ENCODE peak calls at places on chromosome 19, in seven cellular contexts. One of them, this sample, is unnamed.

GRCh38 chr19:1856345-1856697 is 7.1 kb downstream of the KLF16 start:
- DNase-seq in LoVo: no peak
- DNase-seq in fibroblast of the conjunctiva: no peak
- DNase-seq in B cell: no peak
- DNase-seq in activated naive CD8-positive, alpha-beta T cell treated with anti-CD3 and anti-CD28 coated beads, Interleukin-2, amount 50 U/mL, for 24 hours: no peak
- DNase-seq in stimulated activated CD8-positive, alpha-beta memory T cell treated with anti-CD3 and anti-CD28 coated beads, Interleukin-4, amount 100 ng/mL, for 1 hour: no peak
- DNase-seq in kidney tubule cell: no peak
- DNase-seq in this sample: no peak

GRCh38 chr19:5969476-5969875 is 8.5 kb downstream of the RANBP3 start:
- DNase-seq in LoVo: no peak
- DNase-seq in fibroblast of the conjunctiva: no peak
- DNase-seq in B cell: no peak
- DNase-seq in activated naive CD8-positive, alpha-beta T cell treated with anti-CD3 and anti-CD28 coated beads, Interleukin-2, amount 50 U/mL, for 24 hours: no peak
- DNase-seq in stimulated activated CD8-positive, alpha-beta memory T cell treated with anti-CD3 and anti-CD28 coated beads, Interleukin-4, amount 100 ng/mL, for 1 hour: no peak
- DNase-seq in kidney tubule cell: no peak
- DNase-seq in this sample: no peak

GRCh38 chr19:35223084-35223790 is 5.3 kb downstream of the FAM187B start:
- DNase-seq in LoVo: no peak
- DNase-seq in fibroblast of the conjunctiva: no peak
- DNase-seq in B cell: no peak
- DNase-seq in activated naive CD8-positive, alpha-beta T cell treated with anti-CD3 and anti-CD28 coated beads, Interleukin-2, amount 50 U/mL, for 24 hours: no peak
- DNase-seq in stimulated activated CD8-positive, alpha-beta memory T cell treated with anti-CD3 and anti-CD28 coated beads, Interleukin-4, amount 100 ng/mL, for 1 hour: no peak
- DNase-seq in kidney tubule cell: no peak
- DNase-seq in this sample: no peak

GRCh38 chr19:7500811-7501450 is 12.1 kb upstream of the PEX11G start:
- DNase-seq in LoVo: peak; percentile 38
- DNase-seq in fibroblast of the conjunctiva: no peak
- DNase-seq in B cell: no peak
- DNase-seq in activated naive CD8-positive, alpha-beta T cell treated with anti-CD3 and anti-CD28 coated beads, Interleukin-2, amount 50 U/mL, for 24 hours: peak; percentile 64
- DNase-seq in stimulated activated CD8-positive, alpha-beta memory T cell treated with anti-CD3 and anti-CD28 coated beads, Interleukin-4, amount 100 ng/mL, for 1 hour: no peak
- DNase-seq in kidney tubule cell: peak; percentile 67
- DNase-seq in this sample: no peak

GRCh38 chr19:2478324-2478755 is 2.4 kb downstream of the GADD45B start:
- DNase-seq in LoVo: no peak
- DNase-seq in fibroblast of the conjunctiva: peak; percentile 81
- DNase-seq in B cell: peak; percentile 55
- DNase-seq in activated naive CD8-positive, alpha-beta T cell treated with anti-CD3 and anti-CD28 coated beads, Interleukin-2, amount 50 U/mL, for 24 hours: peak; percentile 57
- DNase-seq in stimulated activated CD8-positive, alpha-beta memory T cell treated with anti-CD3 and anti-CD28 coated beads, Interleukin-4, amount 100 ng/mL, for 1 hour: no peak
- DNase-seq in kidney tubule cell: peak; percentile 73
- DNase-seq in this sample: no peak

GRCh38 chr19:54062643-54063042 is 1.1 kb downstream of the VSTM1 start:
- DNase-seq in LoVo: no peak
- DNase-seq in fibroblast of the conjunctiva: no peak
- DNase-seq in B cell: no peak
- DNase-seq in activated naive CD8-positive, alpha-beta T cell treated with anti-CD3 and anti-CD28 coated beads, Interleukin-2, amount 50 U/mL, for 24 hours: no peak
- DNase-seq in stimulated activated CD8-positive, alpha-beta memory T cell treated with anti-CD3 and anti-CD28 coated beads, Interleukin-4, amount 100 ng/mL, for 1 hour: no peak
- DNase-seq in kidney tubule cell: no peak
- DNase-seq in this sample: no peak

GRCh38 chr19:10975374-10976036 is 14.7 kb downstream of the SMARCA4 start:
- DNase-seq in LoVo: no peak
- DNase-seq in fibroblast of the conjunctiva: no peak
- DNase-seq in B cell: no peak
- DNase-seq in activated naive CD8-positive, alpha-beta T cell treated with anti-CD3 and anti-CD28 coated beads, Interleukin-2, amount 50 U/mL, for 24 hours: no peak
- DNase-seq in stimulated activated CD8-positive, alpha-beta memory T cell treated with anti-CD3 and anti-CD28 coated beads, Interleukin-4, amount 100 ng/mL, for 1 hour: no peak
- DNase-seq in kidney tubule cell: peak; percentile 30
- DNase-seq in this sample: peak; percentile 22

GRCh38 chr19:5166262-5166661 is 174.3 kb downstream of the PTPRS start:
- DNase-seq in LoVo: peak; percentile 5
- DNase-seq in fibroblast of the conjunctiva: no peak
- DNase-seq in B cell: no peak
- DNase-seq in activated naive CD8-positive, alpha-beta T cell treated with anti-CD3 and anti-CD28 coated beads, Interleukin-2, amount 50 U/mL, for 24 hours: no peak
- DNase-seq in stimulated activated CD8-positive, alpha-beta memory T cell treated with anti-CD3 and anti-CD28 coated beads, Interleukin-4, amount 100 ng/mL, for 1 hour: no peak
- DNase-seq in kidney tubule cell: peak; percentile 83
- DNase-seq in this sample: peak; percentile 8

GRCh38 chr19:1076951-1077350 is 10.0 kb downstream of the ARHGAP45 start:
- DNase-seq in LoVo: no peak
- DNase-seq in fibroblast of the conjunctiva: no peak
- DNase-seq in B cell: peak; percentile 93
- DNase-seq in activated naive CD8-positive, alpha-beta T cell treated with anti-CD3 and anti-CD28 coated beads, Interleukin-2, amount 50 U/mL, for 24 hours: peak; percentile 86
- DNase-seq in stimulated activated CD8-positive, alpha-beta memory T cell treated with anti-CD3 and anti-CD28 coated beads, Interleukin-4, amount 100 ng/mL, for 1 hour: peak; percentile 70
- DNase-seq in kidney tubule cell: peak; percentile 85
- DNase-seq in this sample: no peak

GRCh38 chr19:6564393-6564792 is 26.6 kb downstream of the CD70 start:
- DNase-seq in LoVo: no peak
- DNase-seq in fibroblast of the conjunctiva: no peak
- DNase-seq in B cell: no peak
- DNase-seq in activated naive CD8-positive, alpha-beta T cell treated with anti-CD3 and anti-CD28 coated beads, Interleukin-2, amount 50 U/mL, for 24 hours: no peak
- DNase-seq in stimulated activated CD8-positive, alpha-beta memory T cell treated with anti-CD3 and anti-CD28 coated beads, Interleukin-4, amount 100 ng/mL, for 1 hour: no peak
- DNase-seq in kidney tubule cell: peak; percentile 13
- DNase-seq in this sample: no peak

GRCh38 chr19:38812841-38813320 is at the start of gene LGALS4:
- DNase-seq in LoVo: peak; percentile 85
- DNase-seq in fibroblast of the conjunctiva: no peak
- DNase-seq in B cell: no peak
- DNase-seq in activated naive CD8-positive, alpha-beta T cell treated with anti-CD3 and anti-CD28 coated beads, Interleukin-2, amount 50 U/mL, for 24 hours: no peak
- DNase-seq in stimulated activated CD8-positive, alpha-beta memory T cell treated with anti-CD3 and anti-CD28 coated beads, Interleukin-4, amount 100 ng/mL, for 1 hour: no peak
- DNase-seq in kidney tubule cell: no peak
- DNase-seq in this sample: no peak

GRCh38 chr19:4951671-4952070 is 17.2 kb upstream of the KDM4B start:
- DNase-seq in LoVo: no peak
- DNase-seq in fibroblast of the conjunctiva: no peak
- DNase-seq in B cell: no peak
- DNase-seq in activated naive CD8-positive, alpha-beta T cell treated with anti-CD3 and anti-CD28 coated beads, Interleukin-2, amount 50 U/mL, for 24 hours: no peak
- DNase-seq in stimulated activated CD8-positive, alpha-beta memory T cell treated with anti-CD3 and anti-CD28 coated beads, Interleukin-4, amount 100 ng/mL, for 1 hour: no peak
- DNase-seq in kidney tubule cell: no peak
- DNase-seq in this sample: no peak

GRCh38 chr19:4386038-4386782 is 14.1 kb downstream of the SH3GL1 start:
- DNase-seq in LoVo: no peak
- DNase-seq in fibroblast of the conjunctiva: no peak
- DNase-seq in B cell: no peak
- DNase-seq in activated naive CD8-positive, alpha-beta T cell treated with anti-CD3 and anti-CD28 coated beads, Interleukin-2, amount 50 U/mL, for 24 hours: no peak
- DNase-seq in stimulated activated CD8-positive, alpha-beta memory T cell treated with anti-CD3 and anti-CD28 coated beads, Interleukin-4, amount 100 ng/mL, for 1 hour: no peak
- DNase-seq in kidney tubule cell: peak; percentile 43
- DNase-seq in this sample: no peak

GRCh38 chr19:49677232-49677881 is at the start of gene PRMT1:
- DNase-seq in LoVo: no peak
- DNase-seq in fibroblast of the conjunctiva: no peak
- DNase-seq in B cell: peak; percentile 77
- DNase-seq in activated naive CD8-positive, alpha-beta T cell treated with anti-CD3 and anti-CD28 coated beads, Interleukin-2, amount 50 U/mL, for 24 hours: peak; percentile 56
- DNase-seq in stimulated activated CD8-positive, alpha-beta memory T cell treated with anti-CD3 and anti-CD28 coated beads, Interleukin-4, amount 100 ng/mL, for 1 hour: no peak
- DNase-seq in kidney tubule cell: peak; percentile 41
- DNase-seq in this sample: no peak

GRCh38 chr19:45676851-45677263 is 8.8 kb downstream of the GIPR start:
- DNase-seq in LoVo: no peak
- DNase-seq in fibroblast of the conjunctiva: no peak
- DNase-seq in B cell: peak; percentile 51
- DNase-seq in activated naive CD8-positive, alpha-beta T cell treated with anti-CD3 and anti-CD28 coated beads, Interleukin-2, amount 50 U/mL, for 24 hours: peak; percentile 49
- DNase-seq in stimulated activated CD8-positive, alpha-beta memory T cell treated with anti-CD3 and anti-CD28 coated beads, Interleukin-4, amount 100 ng/mL, for 1 hour: no peak
- DNase-seq in kidney tubule cell: peak; percentile 10
- DNase-seq in this sample: no peak

GRCh38 chr19:27966390-27966816 is 1246.5 kb downstream of the UQCRFS1 start:
- DNase-seq in LoVo: peak; percentile 9
- DNase-seq in fibroblast of the conjunctiva: no peak
- DNase-seq in B cell: peak; percentile 3
- DNase-seq in activated naive CD8-positive, alpha-beta T cell treated with anti-CD3 and anti-CD28 coated beads, Interleukin-2, amount 50 U/mL, for 24 hours: no peak
- DNase-seq in stimulated activated CD8-positive, alpha-beta memory T cell treated with anti-CD3 and anti-CD28 coated beads, Interleukin-4, amount 100 ng/mL, for 1 hour: no peak
- DNase-seq in kidney tubule cell: peak; percentile 30
- DNase-seq in this sample: no peak

GRCh38 chr19:1019980-1020867 is 699 bp downstream of the TMEM259 start:
- DNase-seq in LoVo: no peak
- DNase-seq in fibroblast of the conjunctiva: no peak
- DNase-seq in B cell: no peak
- DNase-seq in activated naive CD8-positive, alpha-beta T cell treated with anti-CD3 and anti-CD28 coated beads, Interleukin-2, amount 50 U/mL, for 24 hours: peak; percentile 31
- DNase-seq in stimulated activated CD8-positive, alpha-beta memory T cell treated with anti-CD3 and anti-CD28 coated beads, Interleukin-4, amount 100 ng/mL, for 1 hour: no peak
- DNase-seq in kidney tubule cell: peak; percentile 32
- DNase-seq in this sample: no peak

GRCh38 chr19:10552596-10553053 is 8.9 kb downstream of the ATG4D start:
- DNase-seq in LoVo: no peak
- DNase-seq in fibroblast of the conjunctiva: no peak
- DNase-seq in B cell: no peak
- DNase-seq in activated naive CD8-positive, alpha-beta T cell treated with anti-CD3 and anti-CD28 coated beads, Interleukin-2, amount 50 U/mL, for 24 hours: peak; percentile 52
- DNase-seq in stimulated activated CD8-positive, alpha-beta memory T cell treated with anti-CD3 and anti-CD28 coated beads, Interleukin-4, amount 100 ng/mL, for 1 hour: no peak
- DNase-seq in kidney tubule cell: no peak
- DNase-seq in this sample: no peak

GRCh38 chr19:14031719-14032480 is at the start of gene IL27RA:
- DNase-seq in LoVo: peak; percentile 50
- DNase-seq in fibroblast of the conjunctiva: peak; percentile 6
- DNase-seq in B cell: peak; percentile 86
- DNase-seq in activated naive CD8-positive, alpha-beta T cell treated with anti-CD3 and anti-CD28 coated beads, Interleukin-2, amount 50 U/mL, for 24 hours: peak; percentile 77
- DNase-seq in stimulated activated CD8-positive, alpha-beta memory T cell treated with anti-CD3 and anti-CD28 coated beads, Interleukin-4, amount 100 ng/mL, for 1 hour: peak; percentile 57
- DNase-seq in kidney tubule cell: peak; percentile 48
- DNase-seq in this sample: no peak

GRCh38 chr19:45528149-45528743 is 21.0 kb downstream of the VASP start:
- DNase-seq in LoVo: no peak
- DNase-seq in fibroblast of the conjunctiva: no peak
- DNase-seq in B cell: no peak
- DNase-seq in activated naive CD8-positive, alpha-beta T cell treated with anti-CD3 and anti-CD28 coated beads, Interleukin-2, amount 50 U/mL, for 24 hours: no peak
- DNase-seq in stimulated activated CD8-positive, alpha-beta memory T cell treated with anti-CD3 and anti-CD28 coated beads, Interleukin-4, amount 100 ng/mL, for 1 hour: no peak
- DNase-seq in kidney tubule cell: peak; percentile 84
- DNase-seq in this sample: no peak

GRCh38 chr19:33445752-33446070 is 72.2 kb downstream of the CEBPG start:
- DNase-seq in LoVo: no peak
- DNase-seq in fibroblast of the conjunctiva: no peak
- DNase-seq in B cell: no peak
- DNase-seq in activated naive CD8-positive, alpha-beta T cell treated with anti-CD3 and anti-CD28 coated beads, Interleukin-2, amount 50 U/mL, for 24 hours: no peak
- DNase-seq in stimulated activated CD8-positive, alpha-beta memory T cell treated with anti-CD3 and anti-CD28 coated beads, Interleukin-4, amount 100 ng/mL, for 1 hour: no peak
- DNase-seq in kidney tubule cell: no peak
- DNase-seq in this sample: no peak

GRCh38 chr19:38700933-38701454 is 43.3 kb downstream of the CAPN12 start:
- DNase-seq in LoVo: no peak
- DNase-seq in fibroblast of the conjunctiva: no peak
- DNase-seq in B cell: no peak
- DNase-seq in activated naive CD8-positive, alpha-beta T cell treated with anti-CD3 and anti-CD28 coated beads, Interleukin-2, amount 50 U/mL, for 24 hours: no peak
- DNase-seq in stimulated activated CD8-positive, alpha-beta memory T cell treated with anti-CD3 and anti-CD28 coated beads, Interleukin-4, amount 100 ng/mL, for 1 hour: no peak
- DNase-seq in kidney tubule cell: no peak
- DNase-seq in this sample: no peak

GRCh38 chr19:50264483-50265186 is 61.2 kb downstream of the MYH14 start:
- DNase-seq in LoVo: no peak
- DNase-seq in fibroblast of the conjunctiva: no peak
- DNase-seq in B cell: no peak
- DNase-seq in activated naive CD8-positive, alpha-beta T cell treated with anti-CD3 and anti-CD28 coated beads, Interleukin-2, amount 50 U/mL, for 24 hours: no peak
- DNase-seq in stimulated activated CD8-positive, alpha-beta memory T cell treated with anti-CD3 and anti-CD28 coated beads, Interleukin-4, amount 100 ng/mL, for 1 hour: no peak
- DNase-seq in kidney tubule cell: no peak
- DNase-seq in this sample: no peak

GRCh38 chr19:32222594-32222993 is 122.8 kb upstream of the ZNF507 start:
- DNase-seq in LoVo: no peak
- DNase-seq in fibroblast of the conjunctiva: no peak
- DNase-seq in B cell: no peak
- DNase-seq in activated naive CD8-positive, alpha-beta T cell treated with anti-CD3 and anti-CD28 coated beads, Interleukin-2, amount 50 U/mL, for 24 hours: no peak
- DNase-seq in stimulated activated CD8-positive, alpha-beta memory T cell treated with anti-CD3 and anti-CD28 coated beads, Interleukin-4, amount 100 ng/mL, for 1 hour: no peak
- DNase-seq in kidney tubule cell: no peak
- DNase-seq in this sample: no peak

GRCh38 chr19:16273005-16273404 is 51.6 kb upstream of the KLF2 start:
- DNase-seq in LoVo: no peak
- DNase-seq in fibroblast of the conjunctiva: no peak
- DNase-seq in B cell: no peak
- DNase-seq in activated naive CD8-positive, alpha-beta T cell treated with anti-CD3 and anti-CD28 coated beads, Interleukin-2, amount 50 U/mL, for 24 hours: no peak
- DNase-seq in stimulated activated CD8-positive, alpha-beta memory T cell treated with anti-CD3 and anti-CD28 coated beads, Interleukin-4, amount 100 ng/mL, for 1 hour: no peak
- DNase-seq in kidney tubule cell: no peak
- DNase-seq in this sample: no peak

GRCh38 chr19:30333291-30334065 is 38.7 kb upstream of the ZNF536 start:
- DNase-seq in LoVo: no peak
- DNase-seq in fibroblast of the conjunctiva: no peak
- DNase-seq in B cell: no peak
- DNase-seq in activated naive CD8-positive, alpha-beta T cell treated with anti-CD3 and anti-CD28 coated beads, Interleukin-2, amount 50 U/mL, for 24 hours: no peak
- DNase-seq in stimulated activated CD8-positive, alpha-beta memory T cell treated with anti-CD3 and anti-CD28 coated beads, Interleukin-4, amount 100 ng/mL, for 1 hour: no peak
- DNase-seq in kidney tubule cell: no peak
- DNase-seq in this sample: no peak

GRCh38 chr19:10110972-10111317 is 548 bp upstream of the P2RY11 start:
- DNase-seq in LoVo: no peak
- DNase-seq in fibroblast of the conjunctiva: no peak
- DNase-seq in B cell: no peak
- DNase-seq in activated naive CD8-positive, alpha-beta T cell treated with anti-CD3 and anti-CD28 coated beads, Interleukin-2, amount 50 U/mL, for 24 hours: no peak
- DNase-seq in stimulated activated CD8-positive, alpha-beta memory T cell treated with anti-CD3 and anti-CD28 coated beads, Interleukin-4, amount 100 ng/mL, for 1 hour: no peak
- DNase-seq in kidney tubule cell: no peak
- DNase-seq in this sample: no peak

GRCh38 chr19:14450168-14450874 is 17.2 kb downstream of the PKN1 start:
- DNase-seq in LoVo: no peak
- DNase-seq in fibroblast of the conjunctiva: no peak
- DNase-seq in B cell: peak; percentile 51
- DNase-seq in activated naive CD8-positive, alpha-beta T cell treated with anti-CD3 and anti-CD28 coated beads, Interleukin-2, amount 50 U/mL, for 24 hours: peak; percentile 80
- DNase-seq in stimulated activated CD8-positive, alpha-beta memory T cell treated with anti-CD3 and anti-CD28 coated beads, Interleukin-4, amount 100 ng/mL, for 1 hour: no peak
- DNase-seq in kidney tubule cell: peak; percentile 31
- DNase-seq in this sample: no peak

GRCh38 chr19:4553775-4554174 is 5.7 kb downstream of the SEMA6B start:
- DNase-seq in LoVo: no peak
- DNase-seq in fibroblast of the conjunctiva: no peak
- DNase-seq in B cell: no peak
- DNase-seq in activated naive CD8-positive, alpha-beta T cell treated with anti-CD3 and anti-CD28 coated beads, Interleukin-2, amount 50 U/mL, for 24 hours: no peak
- DNase-seq in stimulated activated CD8-positive, alpha-beta memory T cell treated with anti-CD3 and anti-CD28 coated beads, Interleukin-4, amount 100 ng/mL, for 1 hour: no peak
- DNase-seq in kidney tubule cell: no peak
- DNase-seq in this sample: no peak

GRCh38 chr19:57830071-57830602 is at the start of gene ZNF587B:
- DNase-seq in LoVo: no peak
- DNase-seq in fibroblast of the conjunctiva: peak; percentile 42
- DNase-seq in B cell: peak; percentile 27
- DNase-seq in activated naive CD8-positive, alpha-beta T cell treated with anti-CD3 and anti-CD28 coated beads, Interleukin-2, amount 50 U/mL, for 24 hours: peak; percentile 41
- DNase-seq in stimulated activated CD8-positive, alpha-beta memory T cell treated with anti-CD3 and anti-CD28 coated beads, Interleukin-4, amount 100 ng/mL, for 1 hour: no peak
- DNase-seq in kidney tubule cell: peak; percentile 85
- DNase-seq in this sample: no peak

GRCh38 chr19:17323274-17323972 is 11.2 kb downstream of the ANO8 start:
- DNase-seq in LoVo: no peak
- DNase-seq in fibroblast of the conjunctiva: no peak
- DNase-seq in B cell: no peak
- DNase-seq in activated naive CD8-positive, alpha-beta T cell treated with anti-CD3 and anti-CD28 coated beads, Interleukin-2, amount 50 U/mL, for 24 hours: no peak
- DNase-seq in stimulated activated CD8-positive, alpha-beta memory T cell treated with anti-CD3 and anti-CD28 coated beads, Interleukin-4, amount 100 ng/mL, for 1 hour: no peak
- DNase-seq in kidney tubule cell: no peak
- DNase-seq in this sample: no peak

GRCh38 chr19:33385956-33386355 is 12.4 kb downstream of the CEBPG start:
- DNase-seq in LoVo: no peak
- DNase-seq in fibroblast of the conjunctiva: no peak
- DNase-seq in B cell: no peak
- DNase-seq in activated naive CD8-positive, alpha-beta T cell treated with anti-CD3 and anti-CD28 coated beads, Interleukin-2, amount 50 U/mL, for 24 hours: no peak
- DNase-seq in stimulated activated CD8-positive, alpha-beta memory T cell treated with anti-CD3 and anti-CD28 coated beads, Interleukin-4, amount 100 ng/mL, for 1 hour: no peak
- DNase-seq in kidney tubule cell: no peak
- DNase-seq in this sample: no peak

GRCh38 chr19:1648926-1649541 is 3.4 kb downstream of the TCF3 start:
- DNase-seq in LoVo: no peak
- DNase-seq in fibroblast of the conjunctiva: no peak
- DNase-seq in B cell: peak; percentile 61
- DNase-seq in activated naive CD8-positive, alpha-beta T cell treated with anti-CD3 and anti-CD28 coated beads, Interleukin-2, amount 50 U/mL, for 24 hours: peak; percentile 41
- DNase-seq in stimulated activated CD8-positive, alpha-beta memory T cell treated with anti-CD3 and anti-CD28 coated beads, Interleukin-4, amount 100 ng/mL, for 1 hour: no peak
- DNase-seq in kidney tubule cell: peak; percentile 55
- DNase-seq in this sample: no peak

GRCh38 chr19:30521937-30522336 is 149.8 kb downstream of the ZNF536 start:
- DNase-seq in LoVo: no peak
- DNase-seq in fibroblast of the conjunctiva: no peak
- DNase-seq in B cell: no peak
- DNase-seq in activated naive CD8-positive, alpha-beta T cell treated with anti-CD3 and anti-CD28 coated beads, Interleukin-2, amount 50 U/mL, for 24 hours: no peak
- DNase-seq in stimulated activated CD8-positive, alpha-beta memory T cell treated with anti-CD3 and anti-CD28 coated beads, Interleukin-4, amount 100 ng/mL, for 1 hour: no peak
- DNase-seq in kidney tubule cell: no peak
- DNase-seq in this sample: no peak

GRCh38 chr19:50817941-50818858 is 5.4 kb downstream of the KLK1 start:
- DNase-seq in LoVo: peak; percentile 76
- DNase-seq in fibroblast of the conjunctiva: no peak
- DNase-seq in B cell: peak; percentile 77
- DNase-seq in activated naive CD8-positive, alpha-beta T cell treated with anti-CD3 and anti-CD28 coated beads, Interleukin-2, amount 50 U/mL, for 24 hours: peak; percentile 74
- DNase-seq in stimulated activated CD8-positive, alpha-beta memory T cell treated with anti-CD3 and anti-CD28 coated beads, Interleukin-4, amount 100 ng/mL, for 1 hour: no peak
- DNase-seq in kidney tubule cell: no peak
- DNase-seq in this sample: no peak

This sample was measured in AG09319.